ENCODE peak calls at places on chromosomes 2 and 18, in ten cellular contexts. V is stimulated activated CD8-positive, alpha-beta memory T cell treated with anti-CD3 and anti-CD28 coated beads, Interleukin-15, amount 100 ng/mL, for 4 hours; C is GM04503; Q is natural killer cell treated with Interleukin-12 subunit alpha and Interleukin-12 subunit beta and Interleukin-15 and Interleukin-18, amount 100 ng/mL, for 72 hours; L is astrocyte of the spinal cord; S is AG20443; M is AG09319; B is kidney tubule cell; D is stomach; P is SW480. H is an unnamed sample.

GRCh38 chr2:98269274-98269673 is 77.0 kb upstream of the CNGA3 start:
- DNase-seq in M (peak), L (peak), Q (no peak), S (peak), C (no peak), D (no peak), P (peak), V (no peak), B (peak), H (no peak)

GRCh38 chr2:134858245-134858644 is 19.8 kb downstream of the ACMSD start:
- DNase-seq in P (no peak), M (no peak), Q (no peak), C (no peak), S (no peak), V (no peak), L (no peak), D (no peak), B (no peak), H (no peak)

GRCh38 chr2:149143734-149144133 is 105.2 kb downstream of the LYPD6B start:
- DNase-seq in C (peak), S (peak), M (no peak), L (peak), Q (no peak), P (no peak), V (no peak), D (no peak), B (no peak), H (no peak)

GRCh38 chr2:109726666-109727270 is 67.3 kb upstream of the RGPD5 start:
- DNase-seq in C (no peak), S (no peak), L (no peak), B (peak), D (no peak), Q (no peak), V (no peak), M (no peak), P (peak), H (no peak)

GRCh38 chr2:187890690-187891089 is 336.5 kb upstream of the TFPI start:
- DNase-seq in P (no peak), C (no peak), D (no peak), L (peak), M (no peak), Q (no peak), S (no peak), B (peak), V (no peak), H (no peak)

GRCh38 chr2:163800889-163801498 is 65.2 kb upstream of the FIGN start:
- DNase-seq in D (no peak), M (no peak), L (peak), S (peak), Q (no peak), C (peak), V (no peak), B (peak), P (peak), H (no peak)

GRCh38 chr2:204909791-204910190 is 364.5 kb downstream of the PARD3B start:
- DNase-seq in B (no peak), D (no peak), P (no peak), M (no peak), C (no peak), L (no peak), V (no peak), S (no peak), Q (no peak), H (no peak)

GRCh38 chr2:176473177-176473576 is 203.9 kb downstream of the MTX2 start:
- DNase-seq in L (peak), D (no peak), C (no peak), M (no peak), P (peak), B (peak), V (no peak), Q (no peak), S (peak), H (no peak)

GRCh38 chr18:13642440-13642827 is 83.9 kb downstream of the FAM210A start:
- DNase-seq in Q (no peak), B (no peak), M (no peak), C (no peak), L (no peak), V (no peak), D (no peak), P (no peak), S (no peak), H (no peak)

GRCh38 chr2:10722252-10722825 is 909 bp downstream of the ATP6V1C2 start:
- DNase-seq in V (no peak), M (no peak), B (no peak), Q (no peak), S (no peak), D (no peak), P (no peak), L (no peak), C (no peak), H (no peak)

GRCh38 chr2:213020268-213020667 is 131.1 kb downstream of the IKZF2 start:
- DNase-seq in B (no peak), Q (no peak), P (no peak), L (no peak), V (no peak), D (no peak), S (no peak), M (no peak), C (no peak), H (no peak)

GRCh38 chr2:221975151-221975550 is 323.6 kb downstream of the PAX3 start:
- DNase-seq in Q (no peak), S (no peak), M (no peak), V (no peak), P (no peak), B (no peak), C (no peak), L (no peak), D (no peak), H (no peak)

H was measured in ascending aorta.